ENCODE peak calls at places on chromosomes 1 and 21, in seven cellular contexts. One of them, this sample, is unnamed.

GRCh38 chr1:205739348-205740160 is 10.4 kb downstream of the NUCKS1 start:
- DNase-seq in brain microvascular endothelial cell: peak; percentile 51
- DNase-seq in foreskin melanocyte: no peak
- DNase-seq in stimulated activated CD4-positive, alpha-beta T cell treated with anti-CD3 and anti-CD28 coated beads, Interleukin-1b, Interleukin-23, amount 100 ng/mL, for 4 hours: no peak
- DNase-seq in NCI-H524 treated with DMSO at 0.1 percent for 48 hours: no peak
- DNase-seq in activated CD8-positive, alpha-beta memory T cell treated with anti-CD3 and anti-CD28 coated beads, Interleukin-2, amount 50 U/mL, for 4 hours: no peak
- DNase-seq in effector CD4-positive, alpha-beta T cell: no peak
- DNase-seq in this sample: peak; percentile 92

GRCh38 chr1:114524933-114525332 is 13.9 kb upstream of the TRIM33 start:
- DNase-seq in stimulated activated CD4-positive, alpha-beta T cell treated with anti-CD3 and anti-CD28 coated beads, Interleukin-1b, Interleukin-23, amount 100 ng/mL, for 4 hours: no peak
- DNase-seq in NCI-H524 treated with DMSO at 0.1 percent for 48 hours: no peak
- DNase-seq in foreskin melanocyte: no peak
- DNase-seq in brain microvascular endothelial cell: no peak
- DNase-seq in effector CD4-positive, alpha-beta T cell: no peak
- DNase-seq in activated CD8-positive, alpha-beta memory T cell treated with anti-CD3 and anti-CD28 coated beads, Interleukin-2, amount 50 U/mL, for 4 hours: no peak
- DNase-seq in this sample: no peak

GRCh38 chr1:56709269-56709880 is 64.3 kb downstream of the PRKAA2 start:
- DNase-seq in foreskin melanocyte: peak; percentile 42
- DNase-seq in stimulated activated CD4-positive, alpha-beta T cell treated with anti-CD3 and anti-CD28 coated beads, Interleukin-1b, Interleukin-23, amount 100 ng/mL, for 4 hours: no peak
- DNase-seq in brain microvascular endothelial cell: peak; percentile 39
- DNase-seq in NCI-H524 treated with DMSO at 0.1 percent for 48 hours: no peak
- DNase-seq in activated CD8-positive, alpha-beta memory T cell treated with anti-CD3 and anti-CD28 coated beads, Interleukin-2, amount 50 U/mL, for 4 hours: no peak
- DNase-seq in effector CD4-positive, alpha-beta T cell: no peak
- DNase-seq in this sample: peak; percentile 75

GRCh38 chr1:173418107-173418985 is 58.8 kb upstream of the PRDX6 start:
- DNase-seq in effector CD4-positive, alpha-beta T cell: no peak
- DNase-seq in NCI-H524 treated with DMSO at 0.1 percent for 48 hours: no peak
- DNase-seq in stimulated activated CD4-positive, alpha-beta T cell treated with anti-CD3 and anti-CD28 coated beads, Interleukin-1b, Interleukin-23, amount 100 ng/mL, for 4 hours: no peak
- DNase-seq in brain microvascular endothelial cell: no peak
- DNase-seq in activated CD8-positive, alpha-beta memory T cell treated with anti-CD3 and anti-CD28 coated beads, Interleukin-2, amount 50 U/mL, for 4 hours: no peak
- DNase-seq in foreskin melanocyte: no peak
- DNase-seq in this sample: peak; percentile 35

GRCh38 chr21:38905751-38906150 is 100.0 kb downstream of the ETS2 start:
- DNase-seq in brain microvascular endothelial cell: no peak
- DNase-seq in effector CD4-positive, alpha-beta T cell: no peak
- DNase-seq in NCI-H524 treated with DMSO at 0.1 percent for 48 hours: no peak
- DNase-seq in activated CD8-positive, alpha-beta memory T cell treated with anti-CD3 and anti-CD28 coated beads, Interleukin-2, amount 50 U/mL, for 4 hours: no peak
- DNase-seq in stimulated activated CD4-positive, alpha-beta T cell treated with anti-CD3 and anti-CD28 coated beads, Interleukin-1b, Interleukin-23, amount 100 ng/mL, for 4 hours: no peak
- DNase-seq in foreskin melanocyte: no peak
- DNase-seq in this sample: no peak

GRCh38 chr1:183247066-183247465 is 61.0 kb downstream of the LAMC2 start:
- DNase-seq in brain microvascular endothelial cell: no peak
- DNase-seq in stimulated activated CD4-positive, alpha-beta T cell treated with anti-CD3 and anti-CD28 coated beads, Interleukin-1b, Interleukin-23, amount 100 ng/mL, for 4 hours: no peak
- DNase-seq in NCI-H524 treated with DMSO at 0.1 percent for 48 hours: no peak
- DNase-seq in effector CD4-positive, alpha-beta T cell: no peak
- DNase-seq in activated CD8-positive, alpha-beta memory T cell treated with anti-CD3 and anti-CD28 coated beads, Interleukin-2, amount 50 U/mL, for 4 hours: no peak
- DNase-seq in foreskin melanocyte: no peak
- DNase-seq in this sample: no peak

GRCh38 chr1:161020573-161021167 is at the start of gene F11R:
- DNase-seq in brain microvascular endothelial cell: no peak
- DNase-seq in effector CD4-positive, alpha-beta T cell: peak; percentile 26
- DNase-seq in activated CD8-positive, alpha-beta memory T cell treated with anti-CD3 and anti-CD28 coated beads, Interleukin-2, amount 50 U/mL, for 4 hours: no peak
- DNase-seq in stimulated activated CD4-positive, alpha-beta T cell treated with anti-CD3 and anti-CD28 coated beads, Interleukin-1b, Interleukin-23, amount 100 ng/mL, for 4 hours: no peak
- DNase-seq in foreskin melanocyte: peak; percentile 11
- DNase-seq in NCI-H524 treated with DMSO at 0.1 percent for 48 hours: no peak
- DNase-seq in this sample: peak; percentile 19

GRCh38 chr1:83818916-83819315 is 180.0 kb downstream of the TTLL7 start:
- DNase-seq in effector CD4-positive, alpha-beta T cell: no peak
- DNase-seq in activated CD8-positive, alpha-beta memory T cell treated with anti-CD3 and anti-CD28 coated beads, Interleukin-2, amount 50 U/mL, for 4 hours: no peak
- DNase-seq in foreskin melanocyte: peak; percentile 62
- DNase-seq in NCI-H524 treated with DMSO at 0.1 percent for 48 hours: no peak
- DNase-seq in brain microvascular endothelial cell: no peak
- DNase-seq in stimulated activated CD4-positive, alpha-beta T cell treated with anti-CD3 and anti-CD28 coated beads, Interleukin-1b, Interleukin-23, amount 100 ng/mL, for 4 hours: no peak
- DNase-seq in this sample: peak; percentile 13